ENCODE peak calls at places on chromosomes 1 and 21, in nine cellular contexts. One of them, this sample, is unnamed.

GRCh38 chr1:64437453-64437852 is 32.5 kb upstream of the CACHD1 start:
- DNase-seq in transverse colon: no peak
- DNase-seq in stomach: no peak
- DNase-seq in GM23338: no peak
- DNase-seq in left ventricle myocardium inferior: no peak
- DNase-seq in endodermal cell: no peak
- DNase-seq in ovary: no peak
- DNase-seq in uterus: no peak
- DNase-seq in pancreas: no peak
- DNase-seq in this sample: no peak

GRCh38 chr21:19228241-19228640 is 824.7 kb upstream of the TMPRSS15 start:
- DNase-seq in transverse colon: no peak
- DNase-seq in stomach: no peak
- DNase-seq in GM23338: no peak
- DNase-seq in left ventricle myocardium inferior: no peak
- DNase-seq in endodermal cell: no peak
- DNase-seq in ovary: no peak
- DNase-seq in uterus: no peak
- DNase-seq in pancreas: no peak
- DNase-seq in this sample: no peak

GRCh38 chr1:36576677-36577076 is 94.0 kb upstream of the CSF3R start:
- DNase-seq in transverse colon: no peak
- DNase-seq in stomach: no peak
- DNase-seq in GM23338: peak; percentile 46
- DNase-seq in left ventricle myocardium inferior: no peak
- DNase-seq in endodermal cell: peak; percentile 74
- DNase-seq in ovary: no peak
- DNase-seq in uterus: no peak
- DNase-seq in pancreas: no peak
- DNase-seq in this sample: no peak

GRCh38 chr1:162835157-162835899 is 25.6 kb downstream of the CCDC190 start:
- DNase-seq in transverse colon: no peak
- DNase-seq in stomach: no peak
- DNase-seq in GM23338: no peak
- DNase-seq in left ventricle myocardium inferior: no peak
- DNase-seq in endodermal cell: no peak
- DNase-seq in ovary: no peak
- DNase-seq in uterus: no peak
- DNase-seq in pancreas: no peak
- DNase-seq in this sample: no peak

GRCh38 chr1:203066965-203067364 is 18.8 kb downstream of the MYOG start:
- DNase-seq in transverse colon: no peak
- DNase-seq in stomach: no peak
- DNase-seq in GM23338: no peak
- DNase-seq in left ventricle myocardium inferior: no peak
- DNase-seq in endodermal cell: no peak
- DNase-seq in ovary: no peak
- DNase-seq in uterus: no peak
- DNase-seq in pancreas: no peak
- DNase-seq in this sample: no peak

GRCh38 chr1:234226106-234226818 is 147.0 kb upstream of the COA6 start:
- DNase-seq in transverse colon: no peak
- DNase-seq in stomach: no peak
- DNase-seq in GM23338: peak; percentile 63
- DNase-seq in left ventricle myocardium inferior: no peak
- DNase-seq in endodermal cell: peak; percentile 82
- DNase-seq in ovary: no peak
- DNase-seq in uterus: no peak
- DNase-seq in pancreas: no peak
- DNase-seq in this sample: no peak

GRCh38 chr1:203638076-203638475 is 11.4 kb downstream of the ATP2B4 start:
- DNase-seq in transverse colon: no peak
- DNase-seq in stomach: no peak
- DNase-seq in GM23338: no peak
- DNase-seq in left ventricle myocardium inferior: no peak
- DNase-seq in endodermal cell: no peak
- DNase-seq in ovary: no peak
- DNase-seq in uterus: no peak
- DNase-seq in pancreas: no peak
- DNase-seq in this sample: no peak

GRCh38 chr21:41169701-41170100 is 1.7 kb downstream of the BACE2 start:
- DNase-seq in transverse colon: no peak
- DNase-seq in stomach: no peak
- DNase-seq in GM23338: no peak
- DNase-seq in left ventricle myocardium inferior: no peak
- DNase-seq in endodermal cell: no peak
- DNase-seq in ovary: no peak
- DNase-seq in uterus: no peak
- DNase-seq in pancreas: no peak
- DNase-seq in this sample: no peak

GRCh38 chr1:218711884-218712674 is 366.9 kb downstream of the TGFB2 start:
- DNase-seq in transverse colon: peak; percentile 12
- DNase-seq in stomach: no peak
- DNase-seq in GM23338: no peak
- DNase-seq in left ventricle myocardium inferior: no peak
- DNase-seq in endodermal cell: no peak
- DNase-seq in ovary: no peak
- DNase-seq in uterus: peak; percentile 49
- DNase-seq in pancreas: no peak
- DNase-seq in this sample: no peak

GRCh38 chr1:155392898-155393411 is 72.3 kb downstream of the RUSC1 start:
- DNase-seq in transverse colon: no peak
- DNase-seq in stomach: peak; percentile 40
- DNase-seq in GM23338: no peak
- DNase-seq in left ventricle myocardium inferior: no peak
- DNase-seq in endodermal cell: no peak
- DNase-seq in ovary: no peak
- DNase-seq in uterus: no peak
- DNase-seq in pancreas: no peak
- DNase-seq in this sample: no peak

GRCh38 chr1:119330062-119330939 is 38.3 kb upstream of the HAO2 start:
- DNase-seq in transverse colon: no peak
- DNase-seq in stomach: no peak
- DNase-seq in GM23338: no peak
- DNase-seq in left ventricle myocardium inferior: no peak
- DNase-seq in endodermal cell: no peak
- DNase-seq in ovary: no peak
- DNase-seq in uterus: no peak
- DNase-seq in pancreas: no peak
- DNase-seq in this sample: no peak

GRCh38 chr21:41605934-41606285 is 98.0 kb upstream of the TMPRSS2 start:
- DNase-seq in transverse colon: no peak
- DNase-seq in stomach: no peak
- DNase-seq in GM23338: no peak
- DNase-seq in left ventricle myocardium inferior: no peak
- DNase-seq in endodermal cell: peak; percentile 31
- DNase-seq in ovary: no peak
- DNase-seq in uterus: no peak
- DNase-seq in pancreas: no peak
- DNase-seq in this sample: no peak

GRCh38 chr1:177849130-177849529 is 120.7 kb downstream of the SEC16B start:
- DNase-seq in transverse colon: no peak
- DNase-seq in stomach: no peak
- DNase-seq in GM23338: no peak
- DNase-seq in left ventricle myocardium inferior: no peak
- DNase-seq in endodermal cell: no peak
- DNase-seq in ovary: no peak
- DNase-seq in uterus: peak; percentile 37
- DNase-seq in pancreas: no peak
- DNase-seq in this sample: no peak

GRCh38 chr1:62139410-62139809 is 55.2 kb upstream of the L1TD1 start:
- DNase-seq in transverse colon: no peak
- DNase-seq in stomach: no peak
- DNase-seq in GM23338: no peak
- DNase-seq in left ventricle myocardium inferior: no peak
- DNase-seq in endodermal cell: no peak
- DNase-seq in ovary: no peak
- DNase-seq in uterus: no peak
- DNase-seq in pancreas: no peak
- DNase-seq in this sample: no peak

GRCh38 chr1:245336149-245336983 is 181.6 kb downstream of the KIF26B start:
- DNase-seq in transverse colon: no peak
- DNase-seq in stomach: peak; percentile 51
- DNase-seq in GM23338: peak; percentile 32
- DNase-seq in left ventricle myocardium inferior: no peak
- DNase-seq in endodermal cell: peak; percentile 77
- DNase-seq in ovary: no peak
- DNase-seq in uterus: no peak
- DNase-seq in pancreas: no peak
- DNase-seq in this sample: no peak

GRCh38 chr1:196001188-196001587 is 607.1 kb downstream of the KCNT2 start:
- DNase-seq in transverse colon: no peak
- DNase-seq in stomach: no peak
- DNase-seq in GM23338: no peak
- DNase-seq in left ventricle myocardium inferior: no peak
- DNase-seq in endodermal cell: no peak
- DNase-seq in ovary: no peak
- DNase-seq in uterus: no peak
- DNase-seq in pancreas: no peak
- DNase-seq in this sample: no peak

GRCh38 chr1:230147253-230148193 is 80.5 kb downstream of the GALNT2 start:
- DNase-seq in transverse colon: no peak
- DNase-seq in stomach: no peak
- DNase-seq in GM23338: no peak
- DNase-seq in left ventricle myocardium inferior: no peak
- DNase-seq in endodermal cell: no peak
- DNase-seq in ovary: no peak
- DNase-seq in uterus: no peak
- DNase-seq in pancreas: no peak
- DNase-seq in this sample: no peak

DNA sequence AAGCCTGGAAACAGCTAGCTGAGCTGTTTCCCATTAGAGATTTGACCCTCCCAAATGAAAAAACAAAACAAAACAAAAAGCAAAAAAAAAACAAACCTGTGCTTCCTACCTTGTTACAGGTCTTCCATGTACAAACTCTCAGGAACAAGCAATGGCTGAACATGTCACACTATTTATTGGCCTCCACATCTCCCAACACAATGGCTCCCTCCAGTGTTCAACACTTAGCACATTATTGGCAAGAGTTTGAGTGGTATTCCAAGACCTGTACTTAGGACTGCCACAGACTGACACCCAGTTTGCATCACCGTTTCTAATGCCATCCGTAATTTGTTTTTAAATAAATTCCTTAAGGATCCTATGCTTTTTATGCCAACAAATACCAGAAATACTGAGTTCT is 195.0 kb upstream of the OLFM3 start:
- DNase-seq in transverse colon: peak; percentile 21
- DNase-seq in stomach: no peak
- DNase-seq in GM23338: peak; percentile 77
- DNase-seq in left ventricle myocardium inferior: no peak
- DNase-seq in endodermal cell: peak; percentile 71
- DNase-seq in ovary: no peak
- DNase-seq in uterus: no peak
- DNase-seq in pancreas: peak; percentile 30
- DNase-seq in this sample: no peak
- TF ChIP-seq CTCF in transverse colon: peak; percentile 65
- TF ChIP-seq CTCF in stomach: no peak
- TF ChIP-seq CTCF in GM23338: peak; percentile 94
- TF ChIP-seq CTCF in left ventricle myocardium inferior: peak; percentile 60
- TF ChIP-seq CTCF in endodermal cell: peak; percentile 83
- TF ChIP-seq CTCF in ovary: no peak
- TF ChIP-seq CTCF in uterus: no peak
- TF ChIP-seq CTCF in pancreas: no peak
- TF ChIP-seq CTCF in this sample: no peak

DNA sequence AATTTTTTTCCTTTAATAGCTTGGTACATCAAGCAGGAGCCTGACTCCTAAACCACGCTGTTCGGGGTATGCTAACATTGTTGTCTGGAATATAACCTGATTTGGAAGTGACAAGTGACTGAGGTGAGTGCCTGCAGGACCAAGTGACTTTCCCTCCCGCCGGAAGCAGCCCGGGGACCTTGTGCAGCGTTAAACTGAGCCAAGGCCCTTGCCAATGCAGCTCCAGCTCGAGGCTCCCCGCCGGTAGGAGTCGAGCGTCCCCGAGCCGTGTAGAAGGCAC is 716 bp upstream of the MTARC1 start:
- DNase-seq in transverse colon: no peak
- DNase-seq in stomach: peak; percentile 38
- DNase-seq in GM23338: no peak
- DNase-seq in left ventricle myocardium inferior: peak; percentile 34
- DNase-seq in endodermal cell: no peak
- DNase-seq in ovary: no peak
- DNase-seq in uterus: no peak
- DNase-seq in pancreas: no peak
- DNase-seq in this sample: no peak
- H3K27ac ChIP-seq in transverse colon: peak overlapping the region; percentile 87
- H3K27ac ChIP-seq in stomach: peak overlapping the region; percentile 96
- H3K27ac ChIP-seq in GM23338: peak overlapping the region; percentile 72
- H3K27ac ChIP-seq in left ventricle myocardium inferior: peak overlapping the region; percentile 81
- H3K27ac ChIP-seq in endodermal cell: no peak overlapping the region
- H3K27ac ChIP-seq in ovary: no peak overlapping the region
- H3K27ac ChIP-seq in uterus: no peak overlapping the region
- H3K27ac ChIP-seq in pancreas: peak overlapping the region; percentile 67
- H3K27ac ChIP-seq in this sample: peak overlapping the region; percentile 80

GRCh38 chr1:59674605-59675004 is 140.1 kb upstream of the HOOK1 start:
- DNase-seq in transverse colon: peak; percentile 8
- DNase-seq in stomach: no peak
- DNase-seq in GM23338: no peak
- DNase-seq in left ventricle myocardium inferior: no peak
- DNase-seq in endodermal cell: no peak
- DNase-seq in ovary: no peak
- DNase-seq in uterus: peak; percentile 47
- DNase-seq in pancreas: peak; percentile 34
- DNase-seq in this sample: no peak

GRCh38 chr1:59682405-59683080 is 132.2 kb upstream of the HOOK1 start:
- DNase-seq in transverse colon: no peak
- DNase-seq in stomach: no peak
- DNase-seq in GM23338: no peak
- DNase-seq in left ventricle myocardium inferior: no peak
- DNase-seq in endodermal cell: no peak
- DNase-seq in ovary: no peak
- DNase-seq in uterus: no peak
- DNase-seq in pancreas: no peak
- DNase-seq in this sample: no peak

GRCh38 chr1:59680044-59680443 is 134.7 kb upstream of the HOOK1 start:
- DNase-seq in transverse colon: no peak
- DNase-seq in stomach: no peak
- DNase-seq in GM23338: no peak
- DNase-seq in left ventricle myocardium inferior: no peak
- DNase-seq in endodermal cell: no peak
- DNase-seq in ovary: no peak
- DNase-seq in uterus: no peak
- DNase-seq in pancreas: no peak
- DNase-seq in this sample: no peak

GRCh38 chr1:59678809-59679228 is 135.9 kb upstream of the HOOK1 start:
- DNase-seq in transverse colon: no peak
- DNase-seq in stomach: no peak
- DNase-seq in GM23338: no peak
- DNase-seq in left ventricle myocardium inferior: no peak
- DNase-seq in endodermal cell: no peak
- DNase-seq in ovary: no peak
- DNase-seq in uterus: no peak
- DNase-seq in pancreas: no peak
- DNase-seq in this sample: no peak

GRCh38 chr1:59678065-59678808 is 136.5 kb upstream of the HOOK1 start:
- DNase-seq in transverse colon: no peak
- DNase-seq in stomach: no peak
- DNase-seq in GM23338: peak; percentile 67
- DNase-seq in left ventricle myocardium inferior: no peak
- DNase-seq in endodermal cell: no peak
- DNase-seq in ovary: no peak
- DNase-seq in uterus: no peak
- DNase-seq in pancreas: no peak
- DNase-seq in this sample: no peak
- H3K4me3 ChIP-seq in transverse colon: no peak overlapping the region
- H3K4me3 ChIP-seq in stomach: no peak overlapping the region
- H3K4me3 ChIP-seq in GM23338: no peak overlapping the region
- H3K4me3 ChIP-seq in left ventricle myocardium inferior: no peak overlapping the region
- H3K4me3 ChIP-seq in endodermal cell: no peak overlapping the region
- H3K4me3 ChIP-seq in ovary: no peak overlapping the region
- H3K4me3 ChIP-seq in uterus: no peak overlapping the region
- H3K4me3 ChIP-seq in pancreas: no peak overlapping the region
- H3K4me3 ChIP-seq in this sample: no peak overlapping the region

GRCh38 chr1:5620997-5621396 is 371.2 kb downstream of the NPHP4 start:
- DNase-seq in transverse colon: no peak
- DNase-seq in stomach: no peak
- DNase-seq in GM23338: no peak
- DNase-seq in left ventricle myocardium inferior: no peak
- DNase-seq in endodermal cell: peak; percentile 87
- DNase-seq in ovary: no peak
- DNase-seq in uterus: no peak
- DNase-seq in pancreas: no peak
- DNase-seq in this sample: no peak
- TF ChIP-seq CTCF in transverse colon: peak; percentile 31
- TF ChIP-seq CTCF in stomach: no peak
- TF ChIP-seq CTCF in GM23338: no peak
- TF ChIP-seq CTCF in left ventricle myocardium inferior: peak; percentile 52
- TF ChIP-seq CTCF in endodermal cell: peak; percentile 90
- TF ChIP-seq CTCF in ovary: no peak
- TF ChIP-seq CTCF in uterus: no peak
- TF ChIP-seq CTCF in pancreas: no peak
- TF ChIP-seq CTCF in this sample: no peak

This sample was measured in coronary artery.